ENCODE peak calls at places on chromosomes 5 and 9, in five cellular contexts. D, K, G, Z and Q are unnamed samples.
A peak's percentile ranks its signal among the peaks of the same experiment; 100 is the strongest.

GRCh38 chr9:74277532-74277931 is 219.6 kb upstream of the RORB start:
- DNase-seq in Z (no peak), K (no peak), G (no peak), D (no peak), Q (no peak)

GRCh38 chr5:36593867-36594266 is 12.5 kb upstream of the SLC1A3 start:
- DNase-seq in Z (no peak), G (no peak), K (no peak), D (no peak), Q (no peak)

GRCh38 chr9:19641046-19641445 is 147.8 kb downstream of the SLC24A2 start:
- DNase-seq in G (no peak), K (no peak), Z (peak; percentile 2), D (no peak), Q (no peak)

GRCh38 chr5:67306997-67307580 is 110.5 kb upstream of the CD180 start:
- DNase-seq in Z (no peak), D (no peak), K (no peak), G (no peak), Q (no peak)

GRCh38 chr5:19987594-19988345 is at the start of gene CDH18:
- DNase-seq in D (no peak), Z (peak; percentile 7), G (no peak), K (peak; percentile 52), Q (peak; percentile 42)

GRCh38 chr5:34531736-34532135 is 124.4 kb upstream of the RAI14 start:
- DNase-seq in G (no peak), Z (no peak), K (no peak), D (no peak), Q (no peak)

GRCh38 chr5:37834542-37835399 is 5.1 kb downstream of the GDNF start:
- DNase-seq in G (no peak), Z (no peak), D (no peak), K (no peak), Q (no peak)

GRCh38 chr5:147310059-147310704 is 75.4 kb downstream of the STK32A start:
- DNase-seq in D (no peak), K (peak; percentile 97), Z (no peak), G (peak; percentile 73), Q (no peak)

GRCh38 chr9:123355761-123356520 is at the start of gene CRB2:
- DNase-seq in D (no peak), K (no peak), G (no peak), Z (peak; percentile 82), Q (peak; percentile 80)

GRCh38 chr5:95283761-95284511 is 958 bp downstream of the MCTP1 start:
- DNase-seq in G (no peak), Z (no peak), K (peak; percentile 48), D (peak; percentile 8), Q (no peak)

GRCh38 chr9:77897292-77897691 is 134.3 kb downstream of the GNAQ start:
- DNase-seq in D (no peak), G (no peak), Z (no peak), K (no peak), Q (no peak)

GRCh38 chr5:136802382-136802781 is 437.0 kb upstream of the TRPC7 start:
- DNase-seq in Z (no peak), D (no peak), G (no peak), K (peak; percentile 46), Q (peak; percentile 2)

GRCh38 chr9:70589571-70590263 is 175.3 kb upstream of the KLF9 start:
- DNase-seq in K (no peak), D (no peak), G (no peak), Z (no peak), Q (no peak)

GRCh38 chr9:72363908-72364678 is 915 bp downstream of the ZFAND5 start:
- DNase-seq in D (peak; percentile 73), G (no peak), K (peak; percentile 59), Z (no peak), Q (no peak)

GRCh38 chr5:125180222-125180621 is 433.8 kb upstream of the ZNF608 start:
- DNase-seq in K (peak; percentile 22), Z (no peak), G (no peak), D (no peak), Q (no peak)

GRCh38 chr9:5764130-5764868 is 68.6 kb downstream of the ERMP1 start:
- DNase-seq in K (no peak), D (no peak), G (no peak), Z (no peak), Q (no peak)

GRCh38 chr5:36744678-36745659 is 131.6 kb upstream of the NIPBL start:
- DNase-seq in K (peak; percentile 86), Z (peak; percentile 91), D (peak; percentile 16), G (peak; percentile 26), Q (peak; percentile 32)

GRCh38 chr5:133742370-133743036 is 130.2 kb upstream of the FSTL4 start:
- DNase-seq in K (peak; percentile 2), G (no peak), D (no peak), Z (no peak), Q (no peak)

GRCh38 chr5:85096426-85096825 is 711.7 kb upstream of the EDIL3 start:
- DNase-seq in Z (no peak), D (no peak), G (no peak), K (no peak), Q (no peak)

GRCh38 chr5:5822729-5823257 is 400.3 kb downstream of the ICE1 start:
- DNase-seq in G (no peak), Z (no peak), K (no peak), D (no peak), Q (no peak)

GRCh38 chr5:82287625-82288024 is 9.5 kb upstream of the RPS23 start:
- DNase-seq in K (no peak), G (no peak), D (no peak), Z (no peak), Q (no peak)

GRCh38 chr5:7245401-7245800 is 150.5 kb upstream of the ADCY2 start:
- DNase-seq in D (no peak), K (no peak), Z (no peak), G (no peak), Q (no peak)

GRCh38 chr5:6714221-6715041 is 1.2 kb downstream of the TENT4A start:
- DNase-seq in D (peak; percentile 36), Z (no peak), G (no peak), K (no peak), Q (no peak)

GRCh38 chr9:18721267-18722079 is 247.5 kb downstream of the ADAMTSL1 start:
- DNase-seq in Z (no peak), G (no peak), D (no peak), K (peak; percentile 36), Q (no peak)

GRCh38 chr9:95077053-95077765 is 240.3 kb downstream of the FANCC start:
- DNase-seq in D (no peak), Z (no peak), K (no peak), G (no peak), Q (no peak)

GRCh38 chr9:37840560-37841194 is 40.1 kb downstream of the DCAF10 start:
- DNase-seq in G (no peak), D (peak; percentile 13), K (peak; percentile 57), Z (no peak), Q (no peak)

GRCh38 chr9:71223953-71224538 is 102.6 kb upstream of the TRPM3 start:
- DNase-seq in D (no peak), G (no peak), Z (no peak), K (no peak), Q (peak; percentile 35)

GRCh38 chr5:149939572-149939971 is 5.0 kb downstream of the PDE6A start:
- DNase-seq in K (peak; percentile 89), G (no peak), Z (no peak), D (no peak), Q (no peak)

GRCh38 chr5:139473105-139473504 is 2.3 kb downstream of the SMIM33 start:
- DNase-seq in G (no peak), D (no peak), K (no peak), Z (no peak), Q (peak; percentile 78)

GRCh38 chr5:138282918-138283742 is 8.7 kb upstream of the GFRA3 start:
- DNase-seq in D (no peak), G (no peak), Z (peak; percentile 20), K (peak; percentile 51), Q (peak; percentile 33)

GRCh38 chr9:137783521-137783920 is 94.1 kb upstream of the CACNA1B start:
- DNase-seq in K (no peak), G (no peak), Z (no peak), D (no peak), Q (no peak)

GRCh38 chr9:115296831-115297565 is 179.0 kb upstream of the TNC start:
- DNase-seq in D (no peak), Z (peak; percentile 20), K (no peak), G (no peak), Q (peak; percentile 22)